ENCODE peak calls at places on chromosome 10, in six cellular contexts. A, E, T, D, Z and C are unnamed samples.
A peak's percentile ranks its signal among the peaks of the same experiment; 100 is the strongest.

GRCh38 chr10:88897019-88897853 is 17.2 kb downstream of the STAMBPL1 start:
- DNase-seq in Z (no peak), D (no peak), A (no peak), T (no peak), E (peak; percentile 62), C (no peak)

GRCh38 chr10:35486297-35486991 is 118.7 kb upstream of the GJD4 start:
- DNase-seq in T (no peak), A (no peak), Z (no peak), D (no peak), E (no peak), C (no peak)

GRCh38 chr10:51743146-51743545 is 43.8 kb upstream of the CSTF2T start:
- DNase-seq in A (no peak), E (no peak), T (no peak), D (peak; percentile 49), Z (no peak), C (no peak)

GRCh38 chr10:31586708-31587107 is 267.7 kb downstream of the ZEB1 start:
- DNase-seq in Z (no peak), D (no peak), A (no peak), E (no peak), T (no peak), C (no peak)

GRCh38 chr10:63003816-63004453 is 129.2 kb upstream of the NRBF2 start:
- DNase-seq in A (no peak), E (no peak), D (no peak), Z (no peak), T (no peak), C (no peak)

GRCh38 chr10:624312-624604 is 65.2 kb downstream of the DIP2C start:
- DNase-seq in T (no peak), A (no peak), D (no peak), Z (no peak), E (no peak), C (no peak)

GRCh38 chr10:114719311-114719710 is 61.2 kb upstream of the ABLIM1 start:
- DNase-seq in E (no peak), A (no peak), Z (no peak), D (no peak), T (no peak), C (no peak)

GRCh38 chr10:11602919-11603523 is 8.4 kb downstream of the USP6NL start:
- DNase-seq in T (peak; percentile 25), A (no peak), E (no peak), D (no peak), Z (no peak), C (no peak)

GRCh38 chr10:61157182-61157581 is 213.2 kb upstream of the RHOBTB1 start:
- DNase-seq in D (no peak), E (no peak), Z (no peak), T (no peak), A (no peak), C (no peak)

GRCh38 chr10:92027141-92027540 is 103.6 kb downstream of the BTAF1 start:
- DNase-seq in E (peak; percentile 18), T (no peak), Z (no peak), A (no peak), D (no peak), C (no peak)

GRCh38 chr10:72740526-72740925 is 48.6 kb downstream of the MCU start:
- DNase-seq in D (peak; percentile 20), T (peak; percentile 65), E (peak; percentile 63), Z (no peak), A (no peak), C (peak; percentile 29)

GRCh38 chr10:86046845-86047460 is 319.6 kb downstream of the GRID1 start:
- DNase-seq in A (no peak), Z (no peak), E (no peak), D (no peak), T (no peak), C (no peak)

GRCh38 chr10:43964486-43964885 is 315.8 kb upstream of the ZNF32 start:
- DNase-seq in A (no peak), T (no peak), Z (no peak), E (no peak), D (no peak), C (no peak)

GRCh38 chr10:112195224-112195623 is 11.7 kb upstream of the GPAM start:
- DNase-seq in Z (no peak), A (no peak), T (no peak), D (no peak), E (no peak), C (no peak)

GRCh38 chr10:28946479-28946878 is 269.2 kb downstream of the BAMBI start:
- DNase-seq in E (peak; percentile 75), T (no peak), D (no peak), A (no peak), Z (no peak), C (peak; percentile 28)

GRCh38 chr10:104300736-104301292 is 31.8 kb downstream of the GSTO2 start:
- DNase-seq in Z (no peak), D (no peak), T (peak; percentile 56), A (no peak), E (peak; percentile 96), C (peak; percentile 86)

GRCh38 chr10:132192991-132193670 is 6.4 kb downstream of the DPYSL4 start:
- DNase-seq in T (no peak), A (no peak), E (no peak), Z (no peak), D (no peak), C (no peak)